ENCODE peak calls at places on chromosomes 5 and 9, in four cellular contexts. P, Q, Z and I are unnamed samples.

GRCh38 chr9:99105152-99106043 is 485 bp downstream of the TGFBR1 start:
- DNase-seq in Q (peak), Z (no peak), P (peak), I (peak)

GRCh38 chr9:109385499-109385898 is 64.6 kb upstream of the EPB41L4B start:
- DNase-seq in Q (no peak), Z (no peak), P (no peak), I (no peak)

GRCh38 chr5:180315762-180316212 is 23.9 kb upstream of the MAPK9 start:
- DNase-seq in Q (peak), Z (no peak), P (peak), I (peak)

GRCh38 chr5:1471240-1471853 is 26.1 kb upstream of the SLC6A3 start:
- DNase-seq in P (no peak), Q (no peak), Z (no peak), I (no peak)

GRCh38 chr9:14396171-14396570 is 82.2 kb upstream of the NFIB start:
- DNase-seq in P (no peak), Z (no peak), Q (no peak), I (no peak)

GRCh38 chr5:157574456-157575095 is 999 bp downstream of the ADAM19 start:
- DNase-seq in P (no peak), Z (no peak), Q (no peak), I (no peak)

GRCh38 chr9:23686257-23686656 is 139.8 kb downstream of the ELAVL2 start:
- DNase-seq in Z (no peak), Q (no peak), P (no peak), I (no peak)

GRCh38 chr5:122442938-122443337 is 130.9 kb downstream of the SNCAIP start:
- DNase-seq in Z (no peak), Q (no peak), P (no peak), I (no peak)

GRCh38 chr5:57551974-57552537 is 69.4 kb upstream of the ACTBL2 start:
- DNase-seq in P (no peak), Q (no peak), Z (no peak), I (no peak)

GRCh38 chr9:20224756-20225155 is 397.5 kb downstream of the MLLT3 start:
- DNase-seq in Z (no peak), Q (no peak), P (no peak), I (no peak)

GRCh38 chr5:83109380-83109779 is 32.0 kb downstream of the XRCC4 start:
- DNase-seq in Z (no peak), Q (no peak), P (no peak), I (no peak)

GRCh38 chr9:20659474-20659962 is 24.5 kb upstream of the FOCAD start:
- DNase-seq in P (no peak), Q (no peak), Z (no peak), I (no peak)

GRCh38 chr5:150229571-150229970 is 39.7 kb downstream of the SLC6A7 start:
- DNase-seq in Z (no peak), P (no peak), Q (no peak), I (no peak)

GRCh38 chr5:169744336-169744735 is 107.3 kb downstream of the DOCK2 start:
- DNase-seq in Q (no peak), P (no peak), Z (no peak), I (no peak)

GRCh38 chr5:127386557-127386956 is 96.0 kb downstream of the MEGF10 start:
- DNase-seq in P (peak), Z (no peak), Q (no peak), I (peak)

GRCh38 chr5:139745800-139746690 is 49.6 kb upstream of the PSD2 start:
- DNase-seq in Z (peak), Q (peak), P (peak), I (peak)

GRCh38 chr9:36051317-36051716 is 14.6 kb downstream of the RECK start:
- DNase-seq in P (no peak), Z (no peak), Q (no peak), I (no peak)

GRCh38 chr9:84554069-84554659 is 115.4 kb upstream of the NTRK2 start:
- DNase-seq in P (no peak), Z (no peak), Q (no peak), I (no peak)

GRCh38 chr9:109166771-109167601 is at the start of gene FRRS1L:
- DNase-seq in P (no peak), Q (no peak), Z (no peak), I (no peak)

GRCh38 chr9:133691659-133692363 is 46.3 kb downstream of the SARDH start:
- DNase-seq in P (no peak), Z (no peak), Q (no peak), I (no peak)

GRCh38 chr5:172501708-172502379 is 47.5 kb upstream of the SH3PXD2B start:
- DNase-seq in Z (no peak), P (no peak), Q (no peak), I (no peak)

GRCh38 chr5:147234825-147235635 is at the start of gene STK32A:
- DNase-seq in P (no peak), Z (peak), Q (no peak), I (peak)

GRCh38 chr5:1330847-1331831 is 13.8 kb downstream of the CLPTM1L start:
- DNase-seq in P (no peak), Z (no peak), Q (no peak), I (no peak)

GRCh38 chr5:132397224-132397623 is 27.7 kb downstream of the SLC22A5 start:
- DNase-seq in Z (no peak), P (no peak), Q (no peak), I (no peak)

GRCh38 chr9:68443560-68443959 is 87.1 kb downstream of the PGM5 start:
- DNase-seq in Q (no peak), Z (no peak), P (no peak), I (no peak)

GRCh38 chr9:135215571-135216161 is 128.2 kb downstream of the OLFM1 start:
- DNase-seq in P (no peak), Z (no peak), Q (no peak), I (no peak)

GRCh38 chr5:79464695-79465332 is 49.1 kb downstream of the HOMER1 start:
- DNase-seq in Q (peak), Z (no peak), P (no peak), I (peak)

GRCh38 chr5:177447066-177447610 is 524 bp downstream of the PRR7 start:
- DNase-seq in P (no peak), Q (peak), Z (no peak), I (peak)

GRCh38 chr5:134086943-134087305 is 27.6 kb upstream of the TCF7 start:
- DNase-seq in Z (no peak), P (no peak), Q (no peak), I (no peak)

GRCh38 chr5:132489051-132489770 is 1.4 kb downstream of the IRF1 start:
- DNase-seq in P (no peak), Z (no peak), Q (no peak), I (no peak)

GRCh38 chr5:65334077-65334476 is 147.6 kb downstream of the ADAMTS6 start:
- DNase-seq in P (no peak), Z (no peak), Q (no peak), I (no peak)

GRCh38 chr9:136342191-136343120 is 15.1 kb downstream of the GPSM1 start:
- DNase-seq in Q (peak), Z (peak), P (no peak), I (no peak)

GRCh38 chr9:134193912-134194535 is 29.7 kb upstream of the RNU6ATAC start:
- DNase-seq in Z (no peak), P (no peak), Q (no peak), I (no peak)

GRCh38 chr9:108704156-108704852 is 151.5 kb downstream of the ACTL7B start:
- DNase-seq in Q (no peak), P (no peak), Z (no peak), I (no peak)

GRCh38 chr5:133480866-133481265 is 131.5 kb downstream of the FSTL4 start:
- DNase-seq in Z (no peak), P (no peak), Q (peak), I (no peak)

DNA sequence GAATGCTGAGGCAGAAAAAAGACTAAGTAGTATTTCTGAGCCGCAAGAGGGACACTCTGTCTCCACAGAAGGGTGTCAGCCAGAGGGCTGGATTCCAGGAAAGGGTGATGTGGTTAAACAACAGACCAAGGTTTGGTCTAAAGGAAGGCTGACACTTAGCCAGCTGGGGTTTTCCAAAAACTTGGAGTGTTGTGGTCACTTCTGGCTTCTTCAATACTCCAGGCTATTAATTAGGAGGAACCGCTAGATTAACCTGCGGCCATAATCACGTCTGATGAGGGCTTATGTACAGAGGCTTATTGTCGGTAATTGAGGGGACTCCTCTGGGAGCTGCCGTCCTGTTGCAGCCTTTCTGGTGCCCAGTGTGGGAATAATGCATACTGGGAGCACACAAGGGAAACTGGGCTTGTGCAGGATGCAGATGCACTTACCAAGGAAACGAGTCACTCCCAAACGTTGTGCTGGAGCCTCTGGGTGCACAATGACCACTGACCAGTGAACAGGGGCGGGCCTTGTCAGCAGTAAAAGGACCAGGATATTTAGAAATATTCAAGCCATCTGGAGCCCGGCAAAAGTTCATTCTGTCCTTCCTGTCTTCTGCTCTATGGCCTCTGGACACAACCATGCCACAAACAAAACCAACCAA is 70.2 kb upstream of the TUT7 start:
- DNase-seq in Q (no peak), P (no peak), Z (no peak), I (no peak)
- TF ChIP-seq HDAC2 in Q (no peak), P (no peak), Z (no peak), I (no peak)

GRCh38 chr9:75064307-75065025 is 23.5 kb downstream of the NMRK1 start:
- DNase-seq in Q (no peak), Z (no peak), P (no peak), I (no peak)
- TF ChIP-seq PHF8 in Q (no peak), Z (no peak), P (no peak), I (no peak)

GRCh38 chr5:144088211-144088965 is 82.1 kb downstream of the YIPF5 start:
- DNase-seq in Q (no peak), P (no peak), Z (no peak), I (no peak)
- TF ChIP-seq HDAC2 in Q (no peak), P (no peak), Z (no peak), I (no peak)

GRCh38 chr9:78577507-78577906 is 280.6 kb downstream of the PSAT1 start:
- DNase-seq in Q (no peak), P (no peak), Z (no peak), I (no peak)
- TF ChIP-seq PHF8 in Q (no peak), P (no peak), Z (no peak), I (no peak)

DNA sequence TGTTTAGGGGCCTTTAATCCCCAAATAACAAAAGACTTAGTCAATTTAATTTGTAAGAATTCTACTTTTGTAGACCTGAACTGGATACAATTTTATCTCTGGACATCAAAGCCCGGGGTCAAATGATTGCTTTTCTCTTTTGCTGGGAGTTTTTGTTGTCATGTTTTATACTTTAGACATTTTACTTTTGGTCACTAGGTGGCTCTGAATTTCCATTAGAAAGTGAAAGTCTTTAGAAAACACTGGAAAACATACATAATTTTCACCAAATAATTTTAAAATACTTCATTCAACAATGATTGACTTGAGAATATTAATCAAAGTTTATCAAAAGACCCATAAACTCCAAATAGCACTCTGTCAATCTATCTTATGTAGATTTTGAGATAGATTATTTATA is 2.8 kb upstream of the PCA3 start:
- DNase-seq in Z (no peak), Q (no peak), P (no peak), I (no peak)
- TF ChIP-seq HDAC2 in Z (no peak), Q (no peak), P (no peak), I (no peak)

GRCh38 chr9:98099898-98100297 is 19.1 kb downstream of the TRIM14 start:
- DNase-seq in Z (no peak), P (no peak), Q (no peak), I (no peak)
- TF ChIP-seq PHF8 in Z (no peak), P (no peak), Q (no peak), I (no peak)

GRCh38 chr5:142827934-142828576 is 57.9 kb downstream of the ARHGAP26 start:
- DNase-seq in Q (no peak), P (no peak), Z (no peak), I (no peak)

GRCh38 chr5:142828797-142829535 is 58.8 kb downstream of the ARHGAP26 start:
- DNase-seq in Q (no peak), Z (no peak), P (no peak), I (no peak)

GRCh38 chr5:142831019-142831403 is 60.8 kb downstream of the ARHGAP26 start:
- DNase-seq in Z (no peak), P (no peak), Q (no peak), I (no peak)

GRCh38 chr5:142830241-142831018 is 60.3 kb downstream of the ARHGAP26 start:
- DNase-seq in Z (no peak), Q (no peak), P (no peak), I (peak)

GRCh38 chr5:142829821-142830220 is 59.6 kb downstream of the ARHGAP26 start:
- DNase-seq in Z (no peak), Q (no peak), P (no peak), I (no peak)
- TF ChIP-seq HDAC2 in Z (no peak), Q (no peak), P (no peak), I (no peak)

DNA sequence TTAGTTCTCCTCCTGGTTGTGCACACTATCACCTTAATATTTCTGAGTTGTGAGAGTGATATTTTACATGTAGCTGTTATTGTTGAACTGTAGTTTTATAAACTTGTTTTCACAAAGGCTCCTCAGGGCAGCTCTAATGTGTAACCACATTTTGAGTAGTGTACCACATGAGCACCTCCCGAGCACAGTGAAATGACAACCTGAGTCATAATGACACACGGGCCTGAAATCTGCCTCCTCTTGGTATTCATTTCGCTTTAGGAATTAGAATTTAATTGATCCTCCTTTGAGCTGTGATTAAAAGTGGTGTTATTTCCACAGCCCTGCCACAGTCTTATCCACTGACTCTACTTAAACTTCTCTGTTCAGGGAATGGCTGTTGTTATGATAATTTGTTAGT is 7.9 kb downstream of the MTRR start:
- DNase-seq in P (no peak), Z (no peak), Q (no peak), I (no peak)
- TF ChIP-seq PHF8 in P (no peak), Z (no peak), Q (no peak), I (no peak)

DNA sequence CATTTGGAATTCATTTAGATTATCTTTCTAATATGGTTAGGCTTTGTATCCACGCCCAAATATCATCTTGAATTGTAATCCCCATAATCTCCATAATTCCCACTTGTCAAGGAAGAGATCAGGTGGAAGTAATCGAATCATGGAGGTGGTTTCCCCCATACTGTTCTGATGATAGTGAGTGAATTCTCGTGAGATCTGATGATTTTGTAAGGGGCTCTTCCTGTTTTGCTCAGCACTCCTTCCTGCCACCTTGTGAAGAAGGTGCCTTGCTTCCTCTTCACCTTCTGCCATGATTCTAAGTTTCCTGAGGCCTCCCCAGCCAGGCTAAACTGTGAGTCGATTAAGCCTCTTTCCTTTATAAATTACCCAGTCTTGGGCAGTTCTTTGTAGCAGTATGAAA is 527.5 kb upstream of the ARRDC3 start:
- DNase-seq in P (no peak), Z (no peak), Q (no peak), I (no peak)
- TF ChIP-seq HDAC2 in P (no peak), Z (no peak), Q (no peak), I (no peak)

GRCh38 chr5:67792891-67793290 is 422.7 kb upstream of the PIK3R1 start:
- DNase-seq in P (no peak), Q (no peak), Z (no peak), I (no peak)
- TF ChIP-seq PHF8 in P (no peak), Q (no peak), Z (no peak), I (no peak)